ENCODE peak calls at places on chromosomes 5 and 9, in five cellular contexts. I is neural progenitor cell, X is kidney, Z is heart right ventricle, N is astrocyte. J is an unnamed sample. For H3K36me3, H3K9me3 and H3K4me1, the result is how much of the 10 kb centered on the place peaks cover.

GRCh38 chr5:53256746-53257145 is 147.2 kb upstream of the MOCS2 start:
- DNase-seq in I (no peak), X (no peak), Z (no peak), N (peak), J (no peak)

GRCh38 chr9:32427111-32427873 is 42.8 kb downstream of the ACO1 start:
- DNase-seq in I (no peak), X (no peak), Z (no peak), N (peak), J (peak)

GRCh38 chr9:99824378-99825157 is 2.9 kb downstream of the NR4A3 start:
- DNase-seq in I (peak), X (peak), Z (peak), N (no peak), J (peak)

GRCh38 chr9:128456613-128457061 is 831 bp downstream of the ODF2 start:
- DNase-seq in I (peak), X (peak), Z (peak), N (peak), J (peak)

GRCh38 chr9:21591221-21592062 is 109.3 kb upstream of the IFNE start:
- DNase-seq in I (peak), X (peak), Z (no peak), N (peak), J (no peak)

GRCh38 chr5:991472-992267 is 16.9 kb upstream of the NKD2 start:
- DNase-seq in I (no peak), X (peak), Z (peak), N (no peak), J (no peak)

GRCh38 chr5:139178948-139179347 is 19.2 kb downstream of the SIL1 start:
- DNase-seq in I (peak), X (no peak), Z (no peak), N (peak), J (no peak)

GRCh38 chr5:144144956-144145751 is 25.3 kb downstream of the YIPF5 start:
- DNase-seq in I (no peak), X (no peak), Z (no peak), N (no peak), J (no peak)

GRCh38 chr9:90909225-90909624 is 107.6 kb downstream of the SYK start:
- DNase-seq in I (no peak), X (no peak), Z (no peak), N (no peak), J (no peak)

GRCh38 chr5:125283372-125283771 is 536.9 kb upstream of the ZNF608 start:
- DNase-seq in I (no peak), X (no peak), Z (no peak), N (no peak), J (no peak)

GRCh38 chr5:60505796-60506195 is 194.2 kb downstream of the DEPDC1B start:
- DNase-seq in I (no peak), X (no peak), Z (no peak), N (no peak), J (no peak)

GRCh38 chr5:32449216-32449721 is 4.7 kb upstream of the ZFR start:
- DNase-seq in I (no peak), X (no peak), Z (no peak), N (no peak), J (no peak)

GRCh38 chr5:150143725-150144058 is 12.0 kb downstream of the PDGFRB start:
- DNase-seq in I (no peak), X (peak), Z (peak), N (no peak), J (no peak)

GRCh38 chr5:153276151-153276550 is 214.3 kb upstream of the GRIA1 start:
- DNase-seq in I (peak), X (no peak), Z (no peak), N (peak), J (peak)

GRCh38 chr5:149930754-149931574 is 13.6 kb downstream of the PDE6A start:
- DNase-seq in I (no peak), X (no peak), Z (no peak), N (no peak), J (no peak)

GRCh38 chr9:129027224-129027684 is 877 bp downstream of the SH3GLB2 start:
- DNase-seq in I (no peak), X (no peak), Z (no peak), N (no peak), J (no peak)

GRCh38 chr5:73973135-73973534 is 347.1 kb downstream of the ARHGEF28 start:
- DNase-seq in I (no peak), X (no peak), Z (no peak), N (no peak), J (no peak)

GRCh38 chr9:12415361-12415760 is 277.8 kb upstream of the TYRP1 start:
- DNase-seq in I (no peak), X (no peak), Z (no peak), N (no peak), J (no peak)

GRCh38 chr9:131367445-131367844 is 26.4 kb upstream of the PRRC2B start:
- DNase-seq in I (no peak), X (no peak), Z (no peak), N (no peak), J (no peak)

GRCh38 chr9:130698514-130698913 is 4.9 kb downstream of the EXOSC2 start:
- DNase-seq in I (no peak), X (no peak), Z (no peak), N (peak), J (no peak)

GRCh38 chr9:122656378-122656777 is 1.0 kb downstream of the OR1B1 start:
- DNase-seq in I (no peak), X (no peak), Z (no peak), N (no peak), J (no peak)

GRCh38 chr5:112434650-112435049 is 15.6 kb upstream of the EPB41L4A start:
- DNase-seq in I (no peak), X (no peak), Z (no peak), N (no peak), J (no peak)

GRCh38 chr5:76402880-76403712 is at the start of gene IQGAP2:
- DNase-seq in I (peak), X (peak), Z (peak), N (peak), J (peak)

GRCh38 chr9:134239939-134240338 is 75.6 kb upstream of the RNU6ATAC start:
- DNase-seq in I (no peak), X (peak), Z (no peak), N (no peak), J (no peak)

GRCh38 chr5:93141969-93142368 is 439.1 kb downstream of the NR2F1-AS1 start:
- DNase-seq in I (no peak), X (no peak), Z (no peak), N (no peak), J (no peak)
- H3K36me3 ChIP-seq in I (under half), X (under half), Z (under half), N (under half), J (under half)

GRCh38 chr5:172395483-172395882 is 58.8 kb downstream of the SH3PXD2B start:
- DNase-seq in I (no peak), X (no peak), Z (no peak), N (no peak), J (no peak)

GRCh38 chr5:172399826-172400225 is 54.5 kb downstream of the SH3PXD2B start:
- DNase-seq in I (no peak), X (no peak), Z (no peak), N (no peak), J (no peak)

GRCh38 chr5:172402531-172403190 is 51.7 kb downstream of the SH3PXD2B start:
- DNase-seq in I (no peak), X (no peak), Z (no peak), N (peak), J (no peak)

GRCh38 chr5:172403191-172403794 is 51.0 kb downstream of the SH3PXD2B start:
- DNase-seq in I (peak), X (peak), Z (peak), N (peak), J (no peak)

GRCh38 chr5:172399336-172399735 is 55.0 kb downstream of the SH3PXD2B start:
- DNase-seq in I (no peak), X (no peak), Z (no peak), N (peak), J (no peak)
- H3K9me3 ChIP-seq in I (under half), X (under half), Z (under half), N (under half), J (under half)

GRCh38 chr9:72557549-72557948 is 36.1 kb downstream of the TMC1 start:
- DNase-seq in I (no peak), X (no peak), Z (no peak), N (peak), J (peak)

GRCh38 chr9:72551306-72551705 is 29.9 kb downstream of the TMC1 start:
- DNase-seq in I (no peak), X (no peak), Z (no peak), N (no peak), J (no peak)

GRCh38 chr9:72554221-72554641 is 32.8 kb downstream of the TMC1 start:
- DNase-seq in I (no peak), X (no peak), Z (no peak), N (peak), J (no peak)

GRCh38 chr9:72552356-72552755 is 30.9 kb downstream of the TMC1 start:
- DNase-seq in I (no peak), X (no peak), Z (no peak), N (no peak), J (no peak)
- H3K4me1 ChIP-seq in I (under half), X (under half), Z (under half), N (under half), J (under half)

GRCh38 chr9:92658176-92658575 is 11.8 kb downstream of the IPPK start:
- DNase-seq in I (no peak), X (no peak), Z (no peak), N (no peak), J (no peak)
- H3K36me3 ChIP-seq in I (under half), X (under half), Z (under half), N (under half), J (under half)

GRCh38 chr5:179123491-179124328 is 63.5 kb downstream of the ZNF354C start:
- DNase-seq in I (no peak), X (peak), Z (no peak), N (no peak), J (no peak)

GRCh38 chr5:179124853-179125788 is 64.9 kb downstream of the ZNF354C start:
- DNase-seq in I (no peak), X (peak), Z (no peak), N (no peak), J (no peak)

GRCh38 chr5:179125789-179126505 is 65.8 kb downstream of the ZNF354C start:
- DNase-seq in I (no peak), X (peak), Z (no peak), N (no peak), J (no peak)

GRCh38 chr5:179123109-179123426 is 62.9 kb downstream of the ZNF354C start:
- DNase-seq in I (no peak), X (no peak), Z (no peak), N (no peak), J (no peak)

GRCh38 chr5:179124329-179124852 is 64.2 kb downstream of the ZNF354C start:
- DNase-seq in I (no peak), X (no peak), Z (no peak), N (no peak), J (no peak)
- H3K9me3 ChIP-seq in I (under half), X (under half), Z (under half), N (under half), J (under half)

DNA sequence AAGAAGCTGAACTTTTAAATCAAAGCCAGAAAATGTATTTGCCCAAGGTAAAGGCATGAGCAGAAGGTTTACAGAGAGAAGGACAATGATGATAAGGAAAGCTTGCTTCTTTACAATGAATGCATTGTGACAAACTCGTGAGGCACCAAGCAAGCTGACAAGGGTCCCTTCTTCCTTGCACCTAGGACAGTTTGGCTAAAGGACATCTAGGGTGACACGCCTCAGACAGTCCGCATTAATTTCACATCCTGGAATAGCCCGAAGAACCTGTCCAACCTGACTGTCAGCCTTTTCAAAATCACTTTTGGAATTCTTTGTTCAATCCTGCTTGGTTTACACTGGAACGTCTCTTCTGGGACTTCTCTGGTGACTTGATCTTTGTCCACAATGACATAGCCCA is 146.4 kb upstream of the MAP3K1 start:
- DNase-seq in I (no peak), X (no peak), Z (no peak), N (no peak), J (no peak)
- H3K4me1 ChIP-seq in I (under half), X (under half), Z (under half), N (under half), J (under half)

GRCh38 chr9:121326130-121326838 is 43.8 kb downstream of the STOM start:
- DNase-seq in I (peak), X (peak), Z (peak), N (peak), J (no peak)
- H3K36me3 ChIP-seq in I (under half), X (half or more), Z (under half), N (half or more), J (under half)

DNA sequence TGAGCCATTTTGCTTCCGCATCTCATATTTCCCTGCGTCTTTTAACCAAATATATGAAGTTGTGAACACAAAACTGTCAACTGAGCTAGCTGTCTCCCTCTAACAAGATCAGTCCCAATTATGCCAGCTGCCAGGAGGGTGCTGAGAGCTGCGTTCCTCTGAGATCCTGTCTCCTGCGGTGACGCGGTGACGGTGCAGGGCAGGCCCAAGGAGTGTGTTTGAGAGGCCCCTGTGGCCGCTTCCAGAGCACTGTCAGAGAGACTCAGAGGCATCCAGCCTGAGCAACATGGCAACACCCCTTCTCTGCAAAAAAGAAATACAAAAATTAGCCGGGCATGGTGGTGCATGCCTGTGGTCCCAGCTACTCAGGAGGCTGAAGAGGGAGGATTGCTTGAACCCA is 126.3 kb upstream of the FOXD4L5 start:
- DNase-seq in I (no peak), X (peak), Z (no peak), N (no peak), J (no peak)
- H3K9me3 ChIP-seq in I (under half), X (under half), Z (under half), N (under half), J (under half)

DNA sequence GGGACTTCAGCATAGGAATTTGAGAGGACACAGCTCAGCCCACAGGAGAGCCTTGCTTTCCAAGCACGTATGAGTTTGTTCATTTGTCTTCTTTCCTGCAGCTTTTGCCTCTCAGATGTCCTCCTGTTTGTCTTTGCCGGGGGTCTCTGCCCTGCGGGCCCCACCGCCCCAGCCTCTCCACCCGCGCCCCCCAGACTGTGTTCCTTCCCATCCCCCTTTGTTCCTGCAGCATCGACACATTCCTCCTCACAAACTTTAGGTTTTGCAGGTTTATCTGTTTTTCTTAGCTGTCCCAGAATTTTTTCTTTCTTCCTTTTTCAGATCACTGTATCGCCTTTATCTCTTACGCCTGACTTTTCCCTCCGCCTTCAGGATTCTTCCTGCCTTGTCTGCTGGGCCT is 18.9 kb downstream of the UBE2QL1 start:
- DNase-seq in I (no peak), X (no peak), Z (no peak), N (no peak), J (no peak)
- H3K4me1 ChIP-seq in I (under half), X (under half), Z (under half), N (under half), J (under half)

DNA sequence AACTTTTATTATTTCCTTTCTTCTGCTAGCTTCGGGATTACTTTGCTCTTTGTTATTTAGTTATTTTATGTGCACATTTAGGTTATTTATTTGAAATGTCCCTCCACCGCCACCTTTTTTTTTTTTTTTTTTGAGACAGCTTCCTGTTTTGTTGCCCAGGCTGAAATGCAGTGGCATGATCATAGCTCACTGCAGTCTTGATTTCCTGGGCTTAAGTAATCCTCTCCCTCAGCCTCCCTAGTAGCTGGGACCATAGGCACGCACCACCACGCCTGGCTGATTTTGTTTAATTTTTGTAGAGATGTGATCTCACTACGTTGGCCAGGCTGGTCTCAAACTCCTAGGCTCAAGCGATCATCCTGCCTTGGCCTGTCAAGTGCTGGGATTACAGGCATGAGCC is 38.5 kb downstream of the RIC1 start:
- DNase-seq in I (no peak), X (no peak), Z (no peak), N (no peak), J (peak)
- H3K36me3 ChIP-seq in I (under half), X (under half), Z (under half), N (under half), J (under half)

J was measured in CD4-positive, CD25-positive, alpha-beta regulatory T cell.